ENCODE peak calls at places on chromosomes 2 and 18, in four cellular contexts. R, E, W and Q are unnamed samples.

GRCh38 chr18:57436965-57437333 is 1.8 kb downstream of the ONECUT2 start:
- DNase-seq in R (no peak), W (no peak), E (no peak), Q (no peak)

GRCh38 chr18:13984080-13984479 is 68.7 kb upstream of the MC2R start:
- DNase-seq in R (no peak), W (no peak), E (no peak), Q (no peak)

GRCh38 chr2:154945977-154946376 is 247.5 kb downstream of the KCNJ3 start:
- DNase-seq in E (no peak), R (no peak), W (no peak), Q (no peak)

GRCh38 chr2:146123256-146123655 is 1603.3 kb upstream of the ZEB2 start:
- DNase-seq in W (no peak), R (no peak), E (no peak), Q (no peak)

GRCh38 chr2:71646028-71646427 is 192.7 kb downstream of the DYSF start:
- DNase-seq in E (no peak), W (no peak), R (no peak), Q (peak; percentile 29)

GRCh38 chr18:29225351-29225750 is 1048.4 kb upstream of the CDH2 start:
- DNase-seq in R (no peak), W (no peak), E (no peak), Q (no peak)

GRCh38 chr2:200050921-200051620 is 95.7 kb downstream of the MAIP1 start:
- DNase-seq in R (no peak), W (peak; percentile 52), E (no peak), Q (no peak)

GRCh38 chr2:16538691-16539090 is 126.9 kb downstream of the CYRIA start:
- DNase-seq in R (no peak), W (no peak), E (no peak), Q (no peak)

GRCh38 chr2:69082430-69082997 is 69.5 kb downstream of the ANTXR1 start:
- DNase-seq in R (no peak), W (peak; percentile 66), E (peak; percentile 83), Q (peak; percentile 35)